ENCODE peak calls at places on chromosomes 4 and X, in ten cellular contexts. One of them, this sample, is unnamed.

GRCh38 chr4:76611164-76611563 is 176.1 kb downstream of the SHROOM3 start:
- DNase-seq in GM12891: no peak
- DNase-seq in Kasumi-1: no peak
- DNase-seq in progenitor cell of endocrine pancreas: no peak
- DNase-seq in ELR: peak
- DNase-seq in SK-N-MC: no peak
- DNase-seq in effector CD8-positive, alpha-beta T cell: no peak
- DNase-seq in Ammon's horn: no peak
- DNase-seq in activated naive CD4-positive, alpha-beta T cell treated with Interleukin-2 at 50 U/mL for 16 hours: no peak
- DNase-seq in HS-5: no peak
- DNase-seq in this sample: no peak

GRCh38 chr4:143558286-143558685 is 44.8 kb downstream of the SMARCA5 start:
- DNase-seq in GM12891: no peak
- DNase-seq in Kasumi-1: no peak
- DNase-seq in progenitor cell of endocrine pancreas: no peak
- DNase-seq in ELR: no peak
- DNase-seq in SK-N-MC: no peak
- DNase-seq in effector CD8-positive, alpha-beta T cell: no peak
- DNase-seq in Ammon's horn: no peak
- DNase-seq in activated naive CD4-positive, alpha-beta T cell treated with Interleukin-2 at 50 U/mL for 16 hours: no peak
- DNase-seq in HS-5: no peak
- DNase-seq in this sample: no peak

GRCh38 chrX:66162331-66162822 is 1.7 kb upstream of the HEPH start:
- DNase-seq in GM12891: no peak
- DNase-seq in Kasumi-1: peak
- DNase-seq in progenitor cell of endocrine pancreas: no peak
- DNase-seq in ELR: no peak
- DNase-seq in SK-N-MC: no peak
- DNase-seq in effector CD8-positive, alpha-beta T cell: no peak
- DNase-seq in Ammon's horn: no peak
- DNase-seq in activated naive CD4-positive, alpha-beta T cell treated with Interleukin-2 at 50 U/mL for 16 hours: no peak
- DNase-seq in HS-5: no peak
- DNase-seq in this sample: no peak

GRCh38 chr4:118931791-118932190 is 43.1 kb downstream of the SYNPO2 start:
- DNase-seq in GM12891: no peak
- DNase-seq in Kasumi-1: no peak
- DNase-seq in progenitor cell of endocrine pancreas: no peak
- DNase-seq in ELR: no peak
- DNase-seq in SK-N-MC: no peak
- DNase-seq in effector CD8-positive, alpha-beta T cell: no peak
- DNase-seq in Ammon's horn: no peak
- DNase-seq in activated naive CD4-positive, alpha-beta T cell treated with Interleukin-2 at 50 U/mL for 16 hours: no peak
- DNase-seq in HS-5: no peak
- DNase-seq in this sample: no peak

GRCh38 chr4:141669501-141669900 is 33.1 kb downstream of the IL15 start:
- DNase-seq in GM12891: no peak
- DNase-seq in Kasumi-1: no peak
- DNase-seq in progenitor cell of endocrine pancreas: no peak
- DNase-seq in ELR: no peak
- DNase-seq in SK-N-MC: no peak
- DNase-seq in effector CD8-positive, alpha-beta T cell: no peak
- DNase-seq in Ammon's horn: no peak
- DNase-seq in activated naive CD4-positive, alpha-beta T cell treated with Interleukin-2 at 50 U/mL for 16 hours: no peak
- DNase-seq in HS-5: no peak
- DNase-seq in this sample: no peak

GRCh38 chr4:149707862-149708261 is 107.8 kb downstream of the IQCM start:
- DNase-seq in GM12891: no peak
- DNase-seq in Kasumi-1: no peak
- DNase-seq in progenitor cell of endocrine pancreas: no peak
- DNase-seq in ELR: no peak
- DNase-seq in SK-N-MC: no peak
- DNase-seq in effector CD8-positive, alpha-beta T cell: no peak
- DNase-seq in Ammon's horn: no peak
- DNase-seq in activated naive CD4-positive, alpha-beta T cell treated with Interleukin-2 at 50 U/mL for 16 hours: no peak
- DNase-seq in HS-5: no peak
- DNase-seq in this sample: no peak

GRCh38 chrX:110944323-110944761 is 148.7 kb upstream of the CHRDL1 start:
- DNase-seq in GM12891: no peak
- DNase-seq in Kasumi-1: peak
- DNase-seq in progenitor cell of endocrine pancreas: no peak
- DNase-seq in ELR: no peak
- DNase-seq in SK-N-MC: no peak
- DNase-seq in effector CD8-positive, alpha-beta T cell: no peak
- DNase-seq in Ammon's horn: peak
- DNase-seq in activated naive CD4-positive, alpha-beta T cell treated with Interleukin-2 at 50 U/mL for 16 hours: no peak
- DNase-seq in HS-5: no peak
- DNase-seq in this sample: no peak

GRCh38 chr4:125357675-125358074 is 42.9 kb downstream of the FAT4 start:
- DNase-seq in GM12891: no peak
- DNase-seq in Kasumi-1: no peak
- DNase-seq in progenitor cell of endocrine pancreas: no peak
- DNase-seq in ELR: no peak
- DNase-seq in SK-N-MC: no peak
- DNase-seq in effector CD8-positive, alpha-beta T cell: no peak
- DNase-seq in Ammon's horn: no peak
- DNase-seq in activated naive CD4-positive, alpha-beta T cell treated with Interleukin-2 at 50 U/mL for 16 hours: no peak
- DNase-seq in HS-5: no peak
- DNase-seq in this sample: no peak

GRCh38 chr4:61772116-61772515 is 572.0 kb downstream of the ADGRL3 start:
- DNase-seq in GM12891: no peak
- DNase-seq in Kasumi-1: no peak
- DNase-seq in progenitor cell of endocrine pancreas: no peak
- DNase-seq in ELR: peak
- DNase-seq in SK-N-MC: no peak
- DNase-seq in effector CD8-positive, alpha-beta T cell: no peak
- DNase-seq in Ammon's horn: no peak
- DNase-seq in activated naive CD4-positive, alpha-beta T cell treated with Interleukin-2 at 50 U/mL for 16 hours: no peak
- DNase-seq in HS-5: no peak
- DNase-seq in this sample: no peak

GRCh38 chr4:16443504-16444088 is 217.3 kb upstream of the TAPT1 start:
- DNase-seq in GM12891: peak
- DNase-seq in Kasumi-1: peak
- DNase-seq in progenitor cell of endocrine pancreas: no peak
- DNase-seq in ELR: peak
- DNase-seq in SK-N-MC: no peak
- DNase-seq in effector CD8-positive, alpha-beta T cell: no peak
- DNase-seq in Ammon's horn: peak
- DNase-seq in activated naive CD4-positive, alpha-beta T cell treated with Interleukin-2 at 50 U/mL for 16 hours: no peak
- DNase-seq in HS-5: no peak
- DNase-seq in this sample: no peak

GRCh38 chr4:10082459-10083272 is 33.9 kb downstream of the WDR1 start:
- DNase-seq in GM12891: peak
- DNase-seq in Kasumi-1: no peak
- DNase-seq in progenitor cell of endocrine pancreas: no peak
- DNase-seq in ELR: no peak
- DNase-seq in SK-N-MC: no peak
- DNase-seq in effector CD8-positive, alpha-beta T cell: no peak
- DNase-seq in Ammon's horn: no peak
- DNase-seq in activated naive CD4-positive, alpha-beta T cell treated with Interleukin-2 at 50 U/mL for 16 hours: no peak
- DNase-seq in HS-5: no peak
- DNase-seq in this sample: peak

GRCh38 chr4:123017636-123018390 is 95.4 kb upstream of the NUDT6 start:
- DNase-seq in GM12891: no peak
- DNase-seq in Kasumi-1: no peak
- DNase-seq in progenitor cell of endocrine pancreas: no peak
- DNase-seq in ELR: peak
- DNase-seq in SK-N-MC: no peak
- DNase-seq in effector CD8-positive, alpha-beta T cell: no peak
- DNase-seq in Ammon's horn: no peak
- DNase-seq in activated naive CD4-positive, alpha-beta T cell treated with Interleukin-2 at 50 U/mL for 16 hours: no peak
- DNase-seq in HS-5: peak
- DNase-seq in this sample: no peak

GRCh38 chrX:47958943-47959342 is 44.8 kb downstream of the ZNF182 start:
- DNase-seq in GM12891: no peak
- DNase-seq in Kasumi-1: peak
- DNase-seq in progenitor cell of endocrine pancreas: no peak
- DNase-seq in ELR: peak
- DNase-seq in SK-N-MC: no peak
- DNase-seq in effector CD8-positive, alpha-beta T cell: no peak
- DNase-seq in Ammon's horn: no peak
- DNase-seq in activated naive CD4-positive, alpha-beta T cell treated with Interleukin-2 at 50 U/mL for 16 hours: peak
- DNase-seq in HS-5: no peak
- DNase-seq in this sample: no peak

GRCh38 chrX:132165651-132166050 is 37.8 kb upstream of the FRMD7 start:
- DNase-seq in GM12891: no peak
- DNase-seq in Kasumi-1: no peak
- DNase-seq in progenitor cell of endocrine pancreas: no peak
- DNase-seq in ELR: peak
- DNase-seq in SK-N-MC: no peak
- DNase-seq in effector CD8-positive, alpha-beta T cell: no peak
- DNase-seq in Ammon's horn: no peak
- DNase-seq in activated naive CD4-positive, alpha-beta T cell treated with Interleukin-2 at 50 U/mL for 16 hours: no peak
- DNase-seq in HS-5: no peak
- DNase-seq in this sample: no peak

GRCh38 chr4:104860227-104861123 is 286.2 kb upstream of the TET2 start:
- DNase-seq in GM12891: peak
- DNase-seq in Kasumi-1: peak
- DNase-seq in progenitor cell of endocrine pancreas: peak
- DNase-seq in ELR: peak
- DNase-seq in SK-N-MC: peak
- DNase-seq in effector CD8-positive, alpha-beta T cell: no peak
- DNase-seq in Ammon's horn: peak
- DNase-seq in activated naive CD4-positive, alpha-beta T cell treated with Interleukin-2 at 50 U/mL for 16 hours: peak
- DNase-seq in HS-5: peak
- DNase-seq in this sample: no peak

GRCh38 chr4:6198278-6198677 is 2.1 kb downstream of the JAKMIP1 start:
- DNase-seq in GM12891: no peak
- DNase-seq in Kasumi-1: no peak
- DNase-seq in progenitor cell of endocrine pancreas: no peak
- DNase-seq in ELR: no peak
- DNase-seq in SK-N-MC: no peak
- DNase-seq in effector CD8-positive, alpha-beta T cell: no peak
- DNase-seq in Ammon's horn: no peak
- DNase-seq in activated naive CD4-positive, alpha-beta T cell treated with Interleukin-2 at 50 U/mL for 16 hours: peak
- DNase-seq in HS-5: no peak
- DNase-seq in this sample: peak